ENCODE peak calls at places on chromosomes 7 and 10, in eight cellular contexts. H is OCI-LY7, W is IMR-90, K is neural progenitor cell, A is HCT116, D is hepatocyte, J is GM23248, E is neuronal stem cell. F is an unnamed sample.

GRCh38 chr10:30359373-30360206 is 10.5 kb upstream of the MTPAP start:
- DNase-seq in W (peak; percentile 43), E (peak; percentile 61), D (peak; percentile 73), A (peak; percentile 82), H (peak; percentile 71), J (peak; percentile 68), K (peak; percentile 79), F (peak; percentile 11)

GRCh38 chr10:104099274-104099673 is 13.6 kb upstream of the COL17A1 start:
- DNase-seq in J (peak; percentile 4), K (no peak), E (no peak), A (no peak), W (peak; percentile 75), D (no peak), H (no peak), F (no peak)

GRCh38 chr7:74043523-74043951 is 15.6 kb downstream of the ELN start:
- DNase-seq in J (peak; percentile 60), H (no peak), W (peak; percentile 64), K (peak; percentile 79), D (no peak), E (no peak), A (no peak), F (no peak)

GRCh38 chr7:414681-415560 is 104.7 kb downstream of the PDGFA start:
- DNase-seq in D (no peak), A (no peak), H (no peak), K (no peak), J (no peak), E (no peak), W (no peak), F (no peak)

GRCh38 chr7:35253680-35254495 is at the start of gene TBX20:
- DNase-seq in E (no peak), W (peak; percentile 19), A (no peak), D (peak; percentile 86), J (peak; percentile 47), H (peak; percentile 66), K (peak; percentile 91), F (no peak)

GRCh38 chr7:73809454-73810090 is 21.2 kb upstream of the CLDN4 start:
- DNase-seq in A (peak; percentile 67), D (peak; percentile 78), J (peak; percentile 34), H (no peak), W (no peak), K (no peak), E (no peak), F (no peak)

GRCh38 chr10:103682042-103682441 is 173.3 kb downstream of the SH3PXD2A start:
- DNase-seq in H (no peak), J (peak; percentile 73), A (no peak), D (no peak), E (no peak), K (no peak), W (no peak), F (no peak)

GRCh38 chr7:50718311-50718710 is 64.4 kb downstream of the GRB10 start:
- DNase-seq in K (no peak), W (no peak), D (no peak), J (no peak), A (no peak), H (no peak), E (no peak), F (no peak)

GRCh38 chr7:37916017-37916672 is 472 bp downstream of the SFRP4 start:
- DNase-seq in H (no peak), J (no peak), E (peak; percentile 2), W (no peak), A (no peak), K (peak; percentile 33), D (peak; percentile 41), F (no peak)

GRCh38 chr10:99328579-99329237 is 448 bp upstream of the CNNM1 start:
- DNase-seq in D (no peak), K (no peak), E (no peak), H (no peak), A (no peak), W (peak; percentile 7), J (peak; percentile 64), F (no peak)

GRCh38 chr7:118753464-118753863 is 529.0 kb downstream of the ANKRD7 start:
- DNase-seq in E (no peak), J (no peak), W (no peak), H (no peak), K (no peak), D (no peak), A (no peak), F (no peak)

GRCh38 chr7:75623390-75624133 is 115.2 kb downstream of the HIP1 start:
- DNase-seq in H (no peak), E (no peak), A (no peak), K (no peak), D (no peak), J (peak; percentile 14), W (peak; percentile 11), F (no peak)

GRCh38 chr7:23009303-23009702 is 4.6 kb downstream of the HYCC1 start:
- DNase-seq in K (no peak), J (no peak), D (no peak), W (no peak), E (no peak), H (no peak), A (no peak), F (no peak)

GRCh38 chr7:2321020-2321419 is 6.8 kb upstream of the SNX8 start:
- DNase-seq in E (no peak), D (peak; percentile 43), W (peak; percentile 22), A (no peak), J (peak; percentile 47), K (peak; percentile 60), H (no peak), F (no peak)

GRCh38 chr7:117247809-117248208 is 75.0 kb downstream of the WNT2 start:
- DNase-seq in W (peak; percentile 48), E (no peak), H (no peak), A (no peak), K (no peak), D (no peak), J (no peak), F (no peak)

GRCh38 chr7:21617916-21618390 is 75.1 kb downstream of the DNAH11 start:
- DNase-seq in D (peak; percentile 81), K (no peak), E (no peak), H (no peak), J (peak; percentile 90), W (peak; percentile 60), A (no peak), F (no peak)

GRCh38 chr7:3033581-3033980 is 10.1 kb downstream of the CARD11 start:
- DNase-seq in H (no peak), J (no peak), A (no peak), K (no peak), E (no peak), D (no peak), W (no peak), F (no peak)

GRCh38 chr7:149261321-149261828 is 621 bp upstream of the ZNF783 start:
- DNase-seq in J (peak; percentile 91), D (peak; percentile 32), E (no peak), W (peak; percentile 52), A (no peak), H (no peak), K (peak; percentile 22), F (no peak)

GRCh38 chr10:112904000-112904399 is 46.0 kb upstream of the TCF7L2 start:
- DNase-seq in D (peak; percentile 15), H (no peak), E (no peak), A (peak; percentile 27), K (no peak), J (peak; percentile 37), W (peak; percentile 60), F (no peak)

GRCh38 chr10:132444877-132445351 is 47.9 kb downstream of the PWWP2B start:
- DNase-seq in J (no peak), H (no peak), W (no peak), D (no peak), E (no peak), K (peak; percentile 70), A (no peak), F (no peak)

GRCh38 chr10:48958598-48959200 is 19.1 kb upstream of the LRRC18 start:
- DNase-seq in J (no peak), A (no peak), W (no peak), D (no peak), K (no peak), E (no peak), H (no peak), F (no peak)

GRCh38 chr10:108147346-108147745 is 982.8 kb upstream of the SORCS1 start:
- DNase-seq in K (no peak), A (no peak), W (no peak), J (peak; percentile 13), E (no peak), H (no peak), D (no peak), F (no peak)

GRCh38 chr7:38565289-38565688 is 65.9 kb downstream of the AMPH start:
- DNase-seq in D (no peak), H (no peak), K (peak; percentile 20), W (no peak), E (no peak), A (no peak), J (no peak), F (no peak)

GRCh38 chr10:87978166-87978565 is 114.7 kb downstream of the PTEN start:
- DNase-seq in E (no peak), H (no peak), K (no peak), D (no peak), W (no peak), A (no peak), J (no peak), F (no peak)

GRCh38 chr10:91880310-91880709 is 29.0 kb downstream of the FGFBP3 start:
- DNase-seq in D (peak; percentile 28), H (no peak), K (peak; percentile 77), E (peak; percentile 31), A (no peak), W (no peak), J (peak; percentile 14), F (peak; percentile 46)
- H2AFZ ChIP-seq in D (peak overlapping the region; percentile 48), H (no peak overlapping the region), K (no peak overlapping the region), E (peak overlapping the region; percentile 74), A (no peak overlapping the region), W (peak overlapping the region; percentile 38), J (peak overlapping the region; percentile 35), F (peak overlapping the region; percentile 64)

DNA sequence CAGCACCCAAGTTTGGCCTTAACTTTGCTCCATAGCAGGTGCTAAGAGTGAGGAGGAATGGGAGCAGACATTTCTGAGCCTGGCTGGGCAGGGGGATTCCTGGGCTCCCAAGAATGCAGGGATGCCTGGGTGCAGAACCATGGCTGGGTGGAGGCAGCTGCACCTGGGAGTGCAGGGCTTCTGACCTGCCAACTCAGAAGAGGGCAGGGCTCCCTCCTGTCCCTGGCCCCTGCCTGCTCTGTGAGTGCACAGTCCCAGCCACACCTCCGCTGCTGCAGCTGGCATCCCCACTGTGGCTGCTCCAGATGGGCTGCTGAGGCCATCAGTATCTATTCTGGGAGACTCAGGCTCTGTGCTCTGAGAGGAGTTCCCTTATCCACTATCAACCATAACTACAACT is 747.4 kb upstream of the VSTM2A start:
- DNase-seq in W (no peak), E (no peak), D (no peak), A (no peak), K (no peak), H (no peak), J (no peak), F (no peak)
- H3K4me1 ChIP-seq in W (no peaks in the 10 kb centered on the region), E (no peaks in the 10 kb centered on the region), D (no peaks in the 10 kb centered on the region), A (no peaks in the 10 kb centered on the region), K (no peaks in the 10 kb centered on the region), H (no peaks in the 10 kb centered on the region), J (no peaks in the 10 kb centered on the region), F (no peaks in the 10 kb centered on the region)

GRCh38 chr10:91076991-91077548 is 143.4 kb upstream of the PCGF5 start:
- DNase-seq in H (no peak), E (no peak), A (no peak), W (no peak), K (no peak), J (no peak), D (no peak), F (no peak)
- H2AFZ ChIP-seq in H (no peak overlapping the region), E (peak overlapping the region; percentile 2), A (no peak overlapping the region), W (no peak overlapping the region), K (no peak overlapping the region), J (no peak overlapping the region), D (no peak overlapping the region), F (no peak overlapping the region)

GRCh38 chr10:11338160-11338844 is 273.1 kb downstream of the USP6NL start:
- DNase-seq in J (no peak), W (no peak), D (no peak), E (no peak), H (no peak), A (no peak), K (no peak), F (no peak)
- H3K4me1 ChIP-seq in J (no peaks in the 10 kb centered on the region), W (no peaks in the 10 kb centered on the region), D (no peaks in the 10 kb centered on the region), E (peaks cover 26% of the 10 kb centered on the region), H (no peaks in the 10 kb centered on the region), A (no peaks in the 10 kb centered on the region), K (peaks cover 55% of the 10 kb centered on the region), F (no peaks in the 10 kb centered on the region)